ENCODE peak calls at places on chromosomes 5 and 9, in six cellular contexts. R is psoas muscle, M is fibroblast of lung, O is astrocyte, Z is tibial artery, H is heart left ventricle. C is an unnamed sample.

GRCh38 chr5:174617285-174617684 is 107.1 kb upstream of the MSX2 start:
- DNase-seq in M (no peak), Z (no peak), H (no peak), O (no peak), R (no peak), C (no peak)

GRCh38 chr5:172855597-172856292 is 21.7 kb downstream of the ERGIC1 start:
- DNase-seq in Z (peak; percentile 85), H (peak; percentile 56), R (peak; percentile 80), M (no peak), O (no peak), C (peak; percentile 51)

GRCh38 chr5:88145205-88145602 is 123.4 kb downstream of the TMEM161B start:
- DNase-seq in O (no peak), Z (no peak), H (no peak), R (no peak), M (no peak), C (no peak)

GRCh38 chr5:34026089-34026761 is 16.8 kb downstream of the C1QTNF3 start:
- DNase-seq in M (no peak), R (no peak), O (no peak), Z (no peak), H (no peak), C (no peak)

GRCh38 chr9:96061293-96061987 is 185.9 kb downstream of the ERCC6L2 start:
- DNase-seq in R (no peak), M (peak; percentile 77), O (peak; percentile 31), Z (no peak), H (peak; percentile 37), C (no peak)

GRCh38 chr5:123879071-123879470 is 367.1 kb downstream of the CSNK1G3 start:
- DNase-seq in H (no peak), O (no peak), M (no peak), R (no peak), Z (no peak), C (no peak)

GRCh38 chr9:115850548-115851304 is 302.9 kb upstream of the PAPPA start:
- DNase-seq in O (peak; percentile 80), Z (no peak), R (no peak), M (peak; percentile 81), H (no peak), C (no peak)

GRCh38 chr9:87606921-87607521 is 109.4 kb downstream of the DAPK1 start:
- DNase-seq in H (no peak), Z (no peak), R (no peak), M (peak; percentile 65), O (peak; percentile 85), C (no peak)

GRCh38 chr5:170537451-170538095 is 33.8 kb downstream of the KCNIP1 start:
- DNase-seq in Z (peak; percentile 28), H (no peak), M (no peak), R (no peak), O (no peak), C (no peak)
- TF ChIP-seq CTCF in Z (no peak), H (no peak), M (no peak), R (no peak), O (no peak), C (no peak)

DNA sequence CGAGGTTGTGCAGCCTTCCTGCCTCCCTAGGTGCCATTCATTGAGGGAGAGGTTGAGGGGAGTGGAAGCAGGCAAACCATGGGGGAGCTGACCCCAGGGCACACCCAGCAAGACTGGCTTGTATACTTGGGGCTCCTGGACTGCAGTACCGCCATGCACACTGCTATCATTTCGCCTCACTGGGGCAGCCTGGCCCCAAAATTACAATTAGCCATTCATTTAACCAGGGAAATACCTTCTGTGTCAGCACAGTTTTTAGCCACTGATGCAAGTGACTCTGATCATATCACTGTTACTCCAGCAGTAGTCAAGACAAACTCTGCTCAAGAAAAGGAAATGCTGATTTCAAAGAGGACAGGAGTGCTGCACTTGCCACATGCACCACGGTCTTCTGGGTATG is 109.7 kb downstream of the TRIO start:
- DNase-seq in Z (no peak), R (no peak), O (no peak), M (no peak), H (no peak), C (no peak)
- H3K4me1 ChIP-seq in Z (peaks cover 82% of the 10 kb centered on the region), R (peaks cover 35% of the 10 kb centered on the region), O (peaks cover 37% of the 10 kb centered on the region), M (peaks cover 5% of the 10 kb centered on the region), H (peaks cover 85% of the 10 kb centered on the region), C (peaks cover 5% of the 10 kb centered on the region)

DNA sequence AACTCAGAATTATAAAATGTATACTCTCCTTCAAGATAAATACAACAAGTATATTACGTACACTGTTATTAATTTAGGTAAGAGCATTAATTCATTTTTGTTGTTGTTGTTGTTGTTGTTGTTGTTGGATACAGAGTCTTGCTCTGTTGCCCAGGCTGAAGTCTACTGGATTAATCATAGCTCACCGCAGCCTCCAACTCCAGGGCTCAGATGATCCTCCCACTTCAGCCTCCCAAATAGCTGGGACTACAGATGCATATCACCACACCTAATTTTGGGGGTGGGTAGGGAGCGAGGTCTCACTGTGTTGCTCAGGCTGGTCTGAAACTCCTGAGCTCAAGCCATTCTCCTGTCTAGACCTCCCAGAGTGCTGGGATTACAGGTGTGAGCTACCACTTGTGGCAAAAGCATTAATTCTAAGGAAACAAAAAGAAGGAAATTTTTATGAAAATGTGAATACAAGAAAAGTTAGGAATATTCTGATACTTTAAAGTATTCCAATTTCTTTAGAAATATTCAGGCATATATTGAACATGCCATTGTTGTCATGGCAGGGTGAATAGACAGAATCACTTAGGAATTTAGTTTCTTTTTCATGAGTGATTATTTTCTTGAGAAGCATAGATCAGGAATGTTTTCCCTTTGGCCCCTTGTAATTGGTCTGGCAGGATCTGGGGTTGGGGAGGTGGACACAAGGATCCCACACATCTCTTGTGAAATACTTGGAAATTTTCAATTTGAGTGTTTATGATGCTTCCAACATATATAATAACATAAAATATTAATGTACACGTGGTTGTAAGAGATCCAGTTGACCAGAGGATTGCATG is 263.7 kb downstream of the FANCC start:
- DNase-seq in Z (no peak), O (no peak), H (no peak), R (no peak), M (peak; percentile 48), C (no peak)
- H3K27ac ChIP-seq in Z (peak overlapping the region; percentile 83), O (peak overlapping the region; percentile 17), H (peak overlapping the region; percentile 86), R (peak overlapping the region; percentile 93), M (peak overlapping the region; percentile 55), C (peak overlapping the region; percentile 96)

GRCh38 chr5:73129143-73129542 is 8.8 kb downstream of the TMEM171 start:
- DNase-seq in R (no peak), O (no peak), Z (no peak), M (no peak), H (no peak), C (no peak)
- TF ChIP-seq CTCF in R (no peak), O (no peak), Z (no peak), M (no peak), H (no peak), C (no peak)

GRCh38 chr5:4553130-4553529 is 587.0 kb upstream of the ADAMTS16 start:
- DNase-seq in M (no peak), Z (no peak), O (no peak), H (no peak), R (no peak), C (no peak)

GRCh38 chr5:4548341-4548740 is 591.8 kb upstream of the ADAMTS16 start:
- DNase-seq in Z (no peak), R (no peak), O (no peak), M (no peak), H (no peak), C (no peak)

GRCh38 chr5:4553968-4554367 is 586.2 kb upstream of the ADAMTS16 start:
- DNase-seq in H (no peak), M (no peak), Z (no peak), O (no peak), R (no peak), C (no peak)

GRCh38 chr5:4549351-4549750 is 590.8 kb upstream of the ADAMTS16 start:
- DNase-seq in Z (no peak), M (no peak), O (no peak), R (no peak), H (no peak), C (no peak)

DNA sequence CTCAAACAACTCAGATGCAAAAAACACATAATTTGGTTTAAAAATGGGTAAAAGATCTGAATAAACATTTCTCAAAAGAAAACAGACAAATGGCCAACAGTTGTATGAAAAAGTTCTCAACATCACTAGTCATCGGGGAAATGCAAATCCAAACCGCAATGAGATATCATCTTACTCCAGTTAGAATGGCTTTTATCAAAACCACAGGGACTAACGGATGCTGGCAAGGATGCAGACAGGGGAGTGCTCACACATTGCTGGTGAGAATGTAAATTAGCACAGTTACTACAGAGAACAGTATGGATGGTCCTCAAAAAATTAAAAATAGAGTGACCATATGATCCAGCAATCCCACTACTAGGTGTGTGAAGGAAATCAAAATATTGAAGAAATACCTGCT is 589.1 kb upstream of the ADAMTS16 start:
- DNase-seq in Z (no peak), H (no peak), O (peak; percentile 89), M (no peak), R (no peak), C (no peak)
- H3K4me1 ChIP-seq in Z (no peaks in the 10 kb centered on the region), H (no peaks in the 10 kb centered on the region), O (no peaks in the 10 kb centered on the region), M (no peaks in the 10 kb centered on the region), R (no peaks in the 10 kb centered on the region), C (no peaks in the 10 kb centered on the region)

GRCh38 chr9:36327903-36328302 is 69.7 kb upstream of the GNE start:
- DNase-seq in H (no peak), R (no peak), M (peak; percentile 28), O (peak; percentile 29), Z (no peak), C (no peak)
- H3K27ac ChIP-seq in H (no peak overlapping the region), R (no peak overlapping the region), M (no peak overlapping the region), O (no peak overlapping the region), Z (no peak overlapping the region), C (no peak overlapping the region)

GRCh38 chr5:10548418-10549122 is 15.3 kb upstream of the ANKRD33B start:
- DNase-seq in H (no peak), R (no peak), Z (no peak), O (no peak), M (no peak), C (no peak)
- TF ChIP-seq CTCF in H (no peak), R (no peak), Z (no peak), O (no peak), M (no peak), C (no peak)

GRCh38 chr5:67004730-67005350 is 191.8 kb downstream of the CD180 start:
- DNase-seq in Z (no peak), O (no peak), R (no peak), H (no peak), M (no peak), C (no peak)
- H3K4me1 ChIP-seq in Z (peaks cover 56% of the 10 kb centered on the region), O (peaks cover 18% of the 10 kb centered on the region), R (peaks cover 20% of the 10 kb centered on the region), H (peaks cover 59% of the 10 kb centered on the region), M (no peaks in the 10 kb centered on the region), C (no peaks in the 10 kb centered on the region)